ENCODE peak calls at places on chromosomes 7 and 10, in nine cellular contexts. H is DND-41, Y is AG09309, Q is IMR-90, W is thoracic aorta, N is sigmoid colon, C is hepatocyte, V is body of pancreas, X is OCI-LY7. O is an unnamed sample.

GRCh38 chr10:34078798-34079470 is 736.2 kb downstream of the PARD3 start:
- DNase-seq in N (peak; percentile 83), W (peak; percentile 88), X (no peak), Q (no peak), H (no peak), Y (peak; percentile 7), C (no peak), V (peak; percentile 24), O (peak; percentile 4)

GRCh38 chr7:51340936-51341335 is 24.3 kb upstream of the COBL start:
- DNase-seq in H (no peak), Q (no peak), X (no peak), W (no peak), C (no peak), N (no peak), Y (no peak), V (no peak), O (no peak)

GRCh38 chr7:84230491-84230890 is 35.9 kb upstream of the SEMA3A start:
- DNase-seq in C (no peak), Y (no peak), V (no peak), N (no peak), X (no peak), H (no peak), W (no peak), Q (no peak), O (no peak)

GRCh38 chr7:30977896-30978564 is 14.3 kb downstream of the GHRHR start:
- DNase-seq in N (peak; percentile 53), C (peak; percentile 72), H (peak; percentile 16), Q (peak; percentile 4), Y (no peak), X (peak; percentile 31), W (no peak), V (peak; percentile 72), O (no peak)

GRCh38 chr7:94182721-94183120 is 178.6 kb upstream of the BET1 start:
- DNase-seq in N (no peak), W (no peak), X (no peak), V (no peak), Q (no peak), C (no peak), H (no peak), Y (no peak), O (no peak)

GRCh38 chr10:124554085-124554858 is 92.6 kb downstream of the LHPP start:
- DNase-seq in H (no peak), N (no peak), Q (no peak), X (no peak), V (no peak), W (no peak), Y (no peak), C (no peak), O (no peak)

GRCh38 chr7:18429547-18429946 is 66.0 kb upstream of the HDAC9 start:
- DNase-seq in V (no peak), N (no peak), Y (no peak), X (no peak), C (no peak), W (no peak), H (no peak), Q (peak; percentile 70), O (no peak)

GRCh38 chr7:125425507-125425906 is 495.9 kb upstream of the POT1 start:
- DNase-seq in H (no peak), V (no peak), Q (no peak), N (no peak), W (no peak), Y (no peak), X (no peak), C (no peak), O (no peak)

GRCh38 chr10:48941427-48942075 is 1.9 kb upstream of the LRRC18 start:
- DNase-seq in Y (no peak), H (no peak), C (no peak), V (no peak), Q (no peak), W (no peak), N (no peak), X (no peak), O (no peak)

GRCh38 chr7:28405662-28406061 is 6.7 kb upstream of the CREB5 start:
- DNase-seq in Y (peak; percentile 94), X (no peak), W (peak; percentile 62), V (peak; percentile 33), Q (peak; percentile 97), N (peak; percentile 85), C (peak; percentile 8), H (no peak), O (peak; percentile 84)

GRCh38 chr10:1309969-1310789 is 254.0 kb downstream of the WDR37 start:
- DNase-seq in Q (no peak), X (no peak), Y (no peak), C (no peak), N (no peak), V (no peak), H (no peak), W (no peak), O (no peak)

GRCh38 chr10:60358282-60358681 is 31.4 kb downstream of the ANK3 start:
- DNase-seq in C (no peak), V (no peak), N (no peak), X (no peak), Q (no peak), H (no peak), W (no peak), Y (no peak), O (no peak)

GRCh38 chr7:51210766-51211165 is 105.8 kb downstream of the COBL start:
- DNase-seq in W (no peak), H (no peak), Y (no peak), Q (no peak), C (no peak), X (no peak), N (no peak), V (no peak), O (no peak)

GRCh38 chr7:56033671-56034432 is 17.4 kb downstream of the PSPH start:
- DNase-seq in V (peak; percentile 41), C (peak; percentile 87), Y (peak; percentile 16), H (peak; percentile 95), X (peak; percentile 85), W (no peak), Q (peak; percentile 70), N (peak; percentile 69), O (no peak)

GRCh38 chr10:31158000-31158658 is 126.5 kb upstream of the ZNF438 start:
- DNase-seq in W (no peak), X (no peak), H (no peak), Y (no peak), N (no peak), C (no peak), Q (peak; percentile 81), V (no peak), O (no peak)

GRCh38 chr7:129550673-129551360 is 48.5 kb downstream of the SMKR1 start:
- DNase-seq in Y (peak; percentile 69), Q (no peak), C (peak; percentile 71), N (no peak), W (no peak), H (no peak), X (no peak), V (no peak), O (peak; percentile 76)

GRCh38 chr10:3248526-3249255 is 76.1 kb upstream of the PITRM1 start:
- DNase-seq in N (no peak), W (no peak), C (peak; percentile 70), X (no peak), Q (peak; percentile 94), H (no peak), Y (peak; percentile 79), V (no peak), O (peak; percentile 78)

GRCh38 chr10:30027057-30028005 is 32.1 kb downstream of the JCAD start:
- DNase-seq in V (peak; percentile 36), N (peak; percentile 89), C (no peak), Y (no peak), H (peak; percentile 97), W (no peak), Q (no peak), X (peak; percentile 13), O (no peak)

GRCh38 chr7:107078517-107078966 is 34.0 kb downstream of the PRKAR2B start:
- DNase-seq in C (no peak), Q (peak; percentile 78), W (no peak), H (no peak), V (no peak), N (no peak), X (no peak), Y (no peak), O (no peak)

DNA sequence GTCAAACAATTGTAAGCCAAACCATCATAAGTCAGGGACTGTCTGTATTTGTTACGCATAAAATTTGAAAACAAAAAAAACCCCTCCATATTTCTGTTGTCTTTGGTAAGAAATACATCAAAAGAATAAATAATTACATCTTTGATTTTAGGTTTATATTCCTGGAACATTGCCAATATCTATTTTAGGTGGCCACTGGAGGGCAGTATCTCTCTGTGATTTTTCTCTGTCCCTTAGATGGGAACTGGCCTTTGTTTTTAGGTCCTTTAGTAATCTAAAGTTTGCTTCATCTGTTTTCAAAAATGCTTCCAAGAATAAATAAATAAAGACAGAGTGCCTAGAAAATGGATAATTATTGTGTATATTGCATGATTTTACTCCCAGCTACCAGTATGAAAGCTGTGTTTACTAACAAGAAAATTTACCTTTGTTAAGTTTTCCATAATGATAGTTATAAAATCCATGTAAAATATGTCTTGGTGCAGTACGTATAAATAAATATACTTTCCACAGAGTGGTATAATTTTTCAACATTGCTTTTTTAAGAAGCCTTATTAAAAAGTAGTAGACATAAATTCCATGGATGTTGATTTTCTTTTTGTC is 64.2 kb downstream of the PHYHIPL start:
- DNase-seq in X (peak; percentile 16), W (no peak), H (no peak), C (peak; percentile 55), N (no peak), Y (peak; percentile 3), Q (peak; percentile 55), V (peak; percentile 18), O (peak; percentile 22)
- TF ChIP-seq CTCF in X (peak; percentile 84), W (peak; percentile 71), H (peak; percentile 55), C (peak; percentile 79), N (peak; percentile 72), Y (peak; percentile 51), Q (peak; percentile 75), V (peak; percentile 66), O (peak; percentile 49)

GRCh38 chr10:23081891-23082290 is 13.5 kb upstream of the MSRB2 start:
- DNase-seq in W (no peak), N (no peak), Q (peak; percentile 9), V (no peak), Y (no peak), H (no peak), X (no peak), C (no peak), O (no peak)
- TF ChIP-seq CTCF in W (no peak), N (no peak), Q (peak; percentile 13), V (no peak), Y (peak; percentile 18), H (peak; percentile 43), X (peak; percentile 62), C (peak; percentile 17), O (peak; percentile 15)

GRCh38 chr7:20010877-20011276 is 206.3 kb downstream of the MACC1 start:
- DNase-seq in W (no peak), N (no peak), X (no peak), V (no peak), Y (no peak), C (no peak), H (no peak), Q (no peak), O (no peak)
- TF ChIP-seq CTCF in W (no peak), N (no peak), X (no peak), V (no peak), Y (no peak), C (no peak), H (no peak), Q (no peak), O (no peak)

DNA sequence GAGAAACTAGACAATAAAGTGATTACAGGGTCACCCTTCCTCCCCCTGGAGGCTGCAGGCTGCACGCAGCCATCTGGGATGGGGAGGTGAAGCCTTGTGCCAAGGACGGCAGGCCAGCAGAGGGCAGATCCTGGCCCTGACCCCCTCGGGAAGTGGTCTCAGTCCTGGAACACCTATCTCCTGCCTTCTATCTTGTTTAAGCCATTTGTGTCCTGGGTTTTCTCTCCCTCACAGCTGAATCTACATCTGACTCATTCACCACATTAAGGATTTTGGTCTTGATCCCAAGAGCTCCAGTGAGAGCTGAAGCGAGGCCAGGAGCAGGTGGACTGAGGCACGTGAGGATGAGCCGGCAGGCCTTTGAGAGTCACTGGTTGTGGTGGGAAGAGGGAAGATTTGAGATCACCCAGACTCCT is 16.4 kb upstream of the PARP12 start:
- DNase-seq in X (peak; percentile 7), Q (peak; percentile 83), V (no peak), Y (no peak), H (no peak), W (no peak), C (peak; percentile 25), N (no peak), O (no peak)
- TF ChIP-seq CTCF in X (peak; percentile 29), Q (peak; percentile 18), V (no peak), Y (peak; percentile 34), H (peak; percentile 28), W (no peak), C (peak; percentile 12), N (no peak), O (peak; percentile 15)

O was measured in AG09319.